ENCODE peak calls at places on chromosomes 13 and 19, in ten cellular contexts. K, E, M, F, J, G, Y, T, D and X are unnamed samples.

GRCh38 chr13:42876270-42876714 is 94.9 kb downstream of the FAM216B start:
- DNase-seq in K (peak; percentile 62), E (no peak), M (no peak), F (no peak), J (no peak), G (no peak), Y (no peak), T (no peak), D (no peak), X (no peak)

GRCh38 chr13:98293103-98293502 is 116.0 kb upstream of the RNF113B start:
- DNase-seq in K (no peak), E (no peak), M (no peak), F (no peak), J (no peak), G (no peak), Y (no peak), T (no peak), D (no peak), X (no peak)

GRCh38 chr13:93932901-93933300 is 546.6 kb downstream of the DCT start:
- DNase-seq in K (no peak), E (no peak), M (no peak), F (no peak), J (no peak), G (no peak), Y (no peak), T (no peak), D (no peak), X (no peak)

GRCh38 chr13:26022538-26023292 is 29.1 kb downstream of the SHISA2 start:
- DNase-seq in K (no peak), E (peak; percentile 49), M (peak; percentile 10), F (peak; percentile 87), J (no peak), G (peak; percentile 47), Y (no peak), T (peak; percentile 80), D (peak; percentile 14), X (no peak)

GRCh38 chr13:32838985-32839384 is 177.2 kb upstream of the KL start:
- DNase-seq in K (peak; percentile 41), E (no peak), M (no peak), F (no peak), J (no peak), G (peak; percentile 59), Y (no peak), T (peak; percentile 71), D (peak; percentile 35), X (no peak)

GRCh38 chr13:95874286-95874685 is 178.9 kb downstream of the UGGT2 start:
- DNase-seq in K (no peak), E (no peak), M (no peak), F (no peak), J (no peak), G (peak; percentile 0), Y (no peak), T (no peak), D (no peak), X (no peak)

GRCh38 chr13:45873491-45874360 is 22.2 kb upstream of the SIAH3 start:
- DNase-seq in K (no peak), E (no peak), M (peak; percentile 15), F (no peak), J (no peak), G (no peak), Y (no peak), T (no peak), D (no peak), X (no peak)

GRCh38 chr19:9883231-9883758 is 48.2 kb downstream of the PIN1 start:
- DNase-seq in K (no peak), E (no peak), M (no peak), F (no peak), J (no peak), G (no peak), Y (peak; percentile 96), T (no peak), D (no peak), X (no peak)

GRCh38 chr13:24203726-24204295 is 43.3 kb downstream of the SPATA13 start:
- DNase-seq in K (no peak), E (peak; percentile 23), M (no peak), F (no peak), J (no peak), G (peak; percentile 50), Y (no peak), T (no peak), D (no peak), X (no peak)
- H3K4me3 ChIP-seq in K (no peak overlapping the region), E (no peak overlapping the region), M (no peak overlapping the region), F (no peak overlapping the region), J (no peak overlapping the region), G (no peak overlapping the region), Y (no peak overlapping the region), T (no peak overlapping the region), D (no peak overlapping the region), X (no peak overlapping the region)

GRCh38 chr19:4194353-4194752 is 11.9 kb downstream of the ANKRD24 start:
- DNase-seq in K (no peak), E (no peak), M (no peak), F (no peak), J (no peak), G (no peak), Y (no peak), T (no peak), D (no peak), X (no peak)
- TF ChIP-seq CTCF in K (no peak), E (no peak), M (no peak), F (no peak), J (no peak), G (no peak), Y (no peak), T (no peak), D (no peak), X (no peak)

DNA sequence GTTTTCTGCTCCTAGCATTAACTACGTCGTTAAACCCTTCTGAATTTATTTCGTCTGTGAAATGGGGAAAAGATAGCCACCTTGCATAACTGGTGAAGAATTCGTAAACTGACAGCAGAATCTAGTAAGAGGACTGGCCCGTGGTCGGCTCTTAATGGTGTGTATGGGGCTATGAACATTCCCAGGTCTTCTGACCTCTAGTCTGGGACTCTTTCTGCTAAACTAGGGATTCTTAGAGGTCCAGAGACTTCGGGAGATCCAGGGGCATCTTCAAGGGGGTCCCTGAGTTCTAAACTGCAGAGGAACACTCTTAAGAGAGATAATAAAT is 231.1 kb upstream of the SERP2 start:
- DNase-seq in K (no peak), E (no peak), M (no peak), F (no peak), J (peak; percentile 35), G (no peak), Y (no peak), T (peak; percentile 23), D (no peak), X (no peak)
- H3K4me3 ChIP-seq in K (peak overlapping the region; percentile 49), E (peak overlapping the region; percentile 45), M (peak overlapping the region; percentile 67), F (peak overlapping the region; percentile 53), J (peak overlapping the region; percentile 50), G (peak overlapping the region; percentile 55), Y (peak overlapping the region; percentile 58), T (peak overlapping the region; percentile 22), D (peak overlapping the region; percentile 29), X (peak overlapping the region; percentile 53)

DNA sequence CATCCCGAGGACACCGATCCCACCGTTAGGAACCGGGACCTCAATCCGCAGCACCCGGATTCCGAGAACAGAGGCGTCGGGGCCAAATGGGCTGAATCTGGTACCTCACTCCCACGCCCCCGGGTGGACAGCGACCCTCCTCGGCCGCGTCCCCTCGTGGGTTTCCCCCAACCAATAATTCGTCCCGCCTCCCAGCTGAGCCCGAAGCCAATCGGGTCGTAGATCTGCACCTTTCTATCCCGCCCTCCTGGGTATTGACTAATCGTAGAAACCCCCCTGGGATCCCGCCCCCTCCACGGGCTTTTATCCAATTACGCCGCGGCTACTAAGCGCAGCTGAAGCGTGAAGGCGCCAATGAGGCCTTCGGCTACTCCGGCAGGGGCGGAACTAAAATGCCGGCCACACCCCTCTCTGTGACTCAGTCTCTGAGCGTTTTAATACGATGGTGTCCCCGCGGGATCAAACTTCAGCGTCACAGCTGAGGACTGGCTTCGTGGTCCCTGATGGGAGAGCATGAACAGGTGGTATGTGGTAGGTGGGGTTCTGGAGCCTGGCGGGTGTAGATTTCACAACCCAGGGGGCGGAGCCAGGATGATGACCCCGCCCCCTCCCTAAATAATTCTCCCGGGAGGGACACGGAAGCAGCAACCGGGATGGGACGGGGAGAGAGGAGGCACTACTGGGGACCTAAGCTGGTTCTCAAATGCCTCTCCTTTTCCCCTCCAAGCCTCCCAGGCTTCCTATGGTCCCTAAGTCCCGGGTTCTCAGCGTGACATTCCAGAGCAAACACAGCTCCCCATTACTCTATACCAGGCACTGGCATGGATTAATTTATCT is at the start of the genes CCDC159 and TMEM205:
- DNase-seq in K (peak; percentile 92), E (peak; percentile 98), M (peak; percentile 99), F (peak; percentile 98), J (peak; percentile 100), G (peak; percentile 99), Y (peak; percentile 99), T (peak; percentile 100), D (peak; percentile 99), X (peak; percentile 98)
- TF ChIP-seq CTCF in K (peak; percentile 33), E (no peak), M (no peak), F (no peak), J (no peak), G (peak; percentile 22), Y (peak; percentile 41), T (peak; percentile 17), D (peak; percentile 25), X (no peak)

DNA sequence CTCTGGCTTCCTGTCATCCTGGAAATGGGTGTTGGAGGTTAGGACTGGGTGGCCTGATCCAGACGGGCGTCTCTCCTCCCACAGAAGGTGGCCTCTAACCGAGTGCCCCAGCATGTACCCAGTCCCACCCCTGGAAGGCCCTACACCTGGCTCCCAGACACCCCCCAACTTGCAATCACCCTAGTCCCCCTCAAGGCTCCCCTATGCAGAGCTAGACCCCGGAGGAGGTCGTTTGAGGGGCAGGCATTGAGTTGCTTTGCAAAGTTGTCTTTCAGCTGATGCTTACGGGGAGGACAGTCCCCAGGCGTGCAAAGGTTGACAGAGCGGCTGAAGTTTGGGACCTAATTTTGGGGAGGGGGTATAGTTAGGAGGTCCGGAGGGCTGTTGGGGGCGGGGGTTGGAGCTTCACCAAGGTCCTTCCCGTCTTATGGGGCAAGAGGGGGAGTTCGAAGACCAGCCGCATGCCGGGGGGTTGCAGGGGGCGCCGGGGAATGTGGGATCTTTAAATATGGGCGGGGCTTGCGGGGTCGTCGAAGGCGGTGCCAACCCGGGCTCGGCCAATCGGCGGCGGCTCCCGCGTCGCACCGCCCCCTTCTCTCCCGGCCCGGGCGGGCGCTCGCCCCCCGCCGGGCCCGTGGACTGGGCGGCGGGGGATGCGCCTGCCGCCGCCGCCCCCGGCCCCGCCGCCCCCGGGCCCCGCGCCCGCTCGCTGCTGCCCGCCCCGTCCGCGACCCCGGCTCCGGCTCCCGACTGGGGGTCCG is at the start of gene KCNN1:
- DNase-seq in K (no peak), E (no peak), M (no peak), F (no peak), J (no peak), G (no peak), Y (no peak), T (peak; percentile 60), D (no peak), X (no peak)
- H3K4me3 ChIP-seq in K (no peak within 1 kb of the TSS), E (peak within 1 kb of the TSS; percentile 21), M (no peak within 1 kb of the TSS), F (no peak within 1 kb of the TSS), J (no peak within 1 kb of the TSS), G (peak within 1 kb of the TSS; percentile 27), Y (no peak within 1 kb of the TSS), T (no peak within 1 kb of the TSS), D (no peak within 1 kb of the TSS), X (no peak within 1 kb of the TSS)

DNA sequence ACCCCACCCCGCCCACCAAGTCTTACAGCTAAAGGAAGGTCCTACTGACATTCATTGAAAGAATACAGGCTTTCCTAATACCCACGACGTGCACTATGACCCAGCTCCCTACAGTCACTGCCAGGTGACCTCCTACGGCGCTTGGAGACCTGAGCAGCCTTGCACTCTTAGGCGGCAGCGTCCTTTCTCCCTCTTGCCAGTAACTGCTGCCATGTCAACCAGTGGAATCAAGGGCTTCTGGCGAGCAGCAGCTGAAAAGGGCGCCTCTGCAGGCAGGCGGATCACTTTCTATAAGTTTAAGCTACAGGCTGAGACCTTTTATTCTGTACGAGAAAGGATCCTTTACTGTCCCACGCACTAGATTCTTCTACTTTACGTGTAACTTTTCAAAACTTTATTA is 2.0 kb downstream of the KCTD12 start:
- DNase-seq in K (peak; percentile 32), E (no peak), M (peak; percentile 50), F (peak; percentile 72), J (peak; percentile 50), G (no peak), Y (peak; percentile 41), T (peak; percentile 71), D (peak; percentile 67), X (peak; percentile 22)
- TF ChIP-seq CTCF in K (peak; percentile 63), E (peak; percentile 25), M (peak; percentile 49), F (peak; percentile 37), J (peak; percentile 17), G (no peak), Y (peak; percentile 37), T (peak; percentile 53), D (peak; percentile 16), X (peak; percentile 42)